ENCODE peak calls at places on chromosomes 12 and 14, in seven cellular contexts. T, K, O, F, W, A and Y are unnamed samples.

GRCh38 chr14:101167428-101167827 is 263.9 kb upstream of the RTL1 start:
- DNase-seq in T (no peak), K (no peak), O (no peak), F (no peak), W (no peak), A (no peak), Y (no peak)

GRCh38 chr12:116125981-116126566 is 151.4 kb downstream of the MED13L start:
- DNase-seq in T (no peak), K (no peak), O (no peak), F (no peak), W (no peak), A (no peak), Y (no peak)

GRCh38 chr12:12533238-12533829 is 29.3 kb downstream of the DUSP16 start:
- DNase-seq in T (no peak), K (peak), O (peak), F (no peak), W (peak), A (peak), Y (no peak)

GRCh38 chr12:46948936-46949555 is 123.2 kb upstream of the SLC38A4 start:
- DNase-seq in T (no peak), K (no peak), O (no peak), F (no peak), W (no peak), A (no peak), Y (no peak)

GRCh38 chr14:54177861-54178591 is 218.8 kb upstream of the CDKN3 start:
- DNase-seq in T (no peak), K (no peak), O (no peak), F (no peak), W (no peak), A (no peak), Y (no peak)

GRCh38 chr12:6688543-6688999 is 604 bp downstream of the ZNF384 start:
- DNase-seq in T (peak), K (no peak), O (no peak), F (peak), W (peak), A (peak), Y (peak)

GRCh38 chr14:69848903-69849391 is 30.3 kb upstream of the SMOC1 start:
- DNase-seq in T (no peak), K (no peak), O (peak), F (no peak), W (no peak), A (no peak), Y (no peak)

GRCh38 chr14:68548194-68549056 is 244.4 kb downstream of the ZFP36L1 start:
- DNase-seq in T (peak), K (peak), O (no peak), F (no peak), W (peak), A (peak), Y (no peak)

GRCh38 chr12:112891093-112892024 is 15.4 kb upstream of the OAS1 start:
- DNase-seq in T (no peak), K (no peak), O (no peak), F (no peak), W (no peak), A (no peak), Y (no peak)

GRCh38 chr12:5206401-5207175 is 162.9 kb downstream of the KCNA5 start:
- DNase-seq in T (no peak), K (no peak), O (no peak), F (no peak), W (no peak), A (no peak), Y (no peak)

GRCh38 chr14:70595443-70596185 is 4.8 kb downstream of the MED6 start:
- DNase-seq in T (no peak), K (peak), O (no peak), F (no peak), W (no peak), A (peak), Y (peak)

GRCh38 chr12:104809706-104810385 is 148.2 kb downstream of the SLC41A2 start:
- DNase-seq in T (no peak), K (no peak), O (no peak), F (no peak), W (no peak), A (no peak), Y (no peak)

GRCh38 chr14:88597601-88598000 is 34.8 kb downstream of the ZC3H14 start:
- DNase-seq in T (no peak), K (no peak), O (no peak), F (no peak), W (no peak), A (no peak), Y (no peak)

GRCh38 chr12:119864591-119864990 is 12.5 kb downstream of the CIT start:
- DNase-seq in T (no peak), K (no peak), O (no peak), F (no peak), W (no peak), A (no peak), Y (no peak)

GRCh38 chr12:113725557-113725876 is 240.6 kb downstream of the RBM19 start:
- DNase-seq in T (no peak), K (no peak), O (no peak), F (no peak), W (no peak), A (no peak), Y (no peak)

GRCh38 chr12:20778969-20779368 is 31.5 kb upstream of the SLCO1B3 start:
- DNase-seq in T (no peak), K (no peak), O (no peak), F (no peak), W (no peak), A (no peak), Y (no peak)

GRCh38 chr12:25286837-25287236 is 36.1 kb upstream of the KRAS start:
- DNase-seq in T (no peak), K (no peak), O (no peak), F (no peak), W (no peak), A (no peak), Y (no peak)

GRCh38 chr12:90065301-90065801 is 356.7 kb upstream of the ATP2B1 start:
- DNase-seq in T (no peak), K (no peak), O (no peak), F (no peak), W (no peak), A (no peak), Y (no peak)

GRCh38 chr12:41932470-41932991 is 212.1 kb downstream of the GXYLT1 start:
- DNase-seq in T (peak), K (peak), O (no peak), F (no peak), W (peak), A (peak), Y (peak)

GRCh38 chr12:21940972-21941521 is at the start of gene ABCC9:
- DNase-seq in T (peak), K (peak), O (no peak), F (no peak), W (peak), A (peak), Y (no peak)

GRCh38 chr12:126156806-126157574 is 1091.8 kb downstream of the AACS start:
- DNase-seq in T (no peak), K (no peak), O (no peak), F (no peak), W (no peak), A (peak), Y (no peak)

GRCh38 chr12:6554168-6554989 is 1.5 kb downstream of the IFFO1 start:
- DNase-seq in T (peak), K (peak), O (peak), F (no peak), W (peak), A (peak), Y (peak)

GRCh38 chr12:82470906-82471512 is 112.7 kb downstream of the METTL25 start:
- DNase-seq in T (no peak), K (no peak), O (no peak), F (no peak), W (no peak), A (no peak), Y (no peak)

GRCh38 chr14:105258846-105259245 is 10.5 kb downstream of the BTBD6 start:
- DNase-seq in T (no peak), K (no peak), O (no peak), F (no peak), W (peak), A (peak), Y (no peak)

GRCh38 chr14:94787655-94788054 is 17.7 kb upstream of the GSC start:
- DNase-seq in T (no peak), K (no peak), O (no peak), F (no peak), W (no peak), A (no peak), Y (no peak)

GRCh38 chr12:103800252-103800771 is 40.7 kb downstream of the NT5DC3 start:
- DNase-seq in T (peak), K (peak), O (peak), F (no peak), W (peak), A (peak), Y (peak)

GRCh38 chr12:22539055-22539454 is 5.3 kb downstream of the C2CD5 start:
- DNase-seq in T (no peak), K (no peak), O (no peak), F (no peak), W (no peak), A (no peak), Y (no peak)

GRCh38 chr14:104399432-104400155 is 180.0 kb upstream of the C14orf180 start:
- DNase-seq in T (no peak), K (no peak), O (no peak), F (no peak), W (no peak), A (no peak), Y (no peak)

GRCh38 chr12:67220065-67220464 is 49.1 kb upstream of the CAND1 start:
- DNase-seq in T (no peak), K (no peak), O (peak), F (no peak), W (peak), A (peak), Y (no peak)

GRCh38 chr14:67722293-67722692 is 20.6 kb downstream of the RDH12 start:
- DNase-seq in T (peak), K (peak), O (no peak), F (no peak), W (peak), A (peak), Y (no peak)

GRCh38 chr14:70045715-70046535 is 142.8 kb downstream of the SLC8A3 start:
- DNase-seq in T (no peak), K (no peak), O (peak), F (no peak), W (peak), A (peak), Y (peak)

GRCh38 chr12:123032736-123033391 is 52.4 kb downstream of the ARL6IP4 start:
- DNase-seq in T (no peak), K (no peak), O (no peak), F (no peak), W (no peak), A (no peak), Y (peak)

GRCh38 chr14:89280612-89281011 is 136.4 kb downstream of the FOXN3 start:
- DNase-seq in T (no peak), K (no peak), O (no peak), F (no peak), W (no peak), A (no peak), Y (no peak)

GRCh38 chr12:53624956-53625355 is 1.2 kb downstream of the ATF7 start:
- DNase-seq in T (no peak), K (no peak), O (no peak), F (no peak), W (no peak), A (no peak), Y (no peak)

GRCh38 chr14:103762547-103762946 is 46.9 kb downstream of the ZFYVE21 start:
- DNase-seq in T (no peak), K (no peak), O (no peak), F (no peak), W (no peak), A (no peak), Y (no peak)

GRCh38 chr12:31874961-31875608 is 84.1 kb upstream of the RESF1 start:
- DNase-seq in T (peak), K (peak), O (no peak), F (no peak), W (peak), A (peak), Y (no peak)

GRCh38 chr14:96617635-96618034 is 115.5 kb downstream of the PAPOLA start:
- DNase-seq in T (no peak), K (no peak), O (no peak), F (no peak), W (no peak), A (no peak), Y (no peak)

GRCh38 chr12:57498143-57498524 is 10.3 kb downstream of the MARS1 start:
- DNase-seq in T (no peak), K (no peak), O (no peak), F (no peak), W (no peak), A (no peak), Y (no peak)

GRCh38 chr14:77004711-77005460 is 23.6 kb downstream of the IRF2BPL start:
- DNase-seq in T (no peak), K (no peak), O (no peak), F (no peak), W (no peak), A (no peak), Y (no peak)

GRCh38 chr12:45721374-45721773 is 8.1 kb upstream of the ARID2 start:
- DNase-seq in T (no peak), K (no peak), O (no peak), F (no peak), W (no peak), A (no peak), Y (no peak)

DNA sequence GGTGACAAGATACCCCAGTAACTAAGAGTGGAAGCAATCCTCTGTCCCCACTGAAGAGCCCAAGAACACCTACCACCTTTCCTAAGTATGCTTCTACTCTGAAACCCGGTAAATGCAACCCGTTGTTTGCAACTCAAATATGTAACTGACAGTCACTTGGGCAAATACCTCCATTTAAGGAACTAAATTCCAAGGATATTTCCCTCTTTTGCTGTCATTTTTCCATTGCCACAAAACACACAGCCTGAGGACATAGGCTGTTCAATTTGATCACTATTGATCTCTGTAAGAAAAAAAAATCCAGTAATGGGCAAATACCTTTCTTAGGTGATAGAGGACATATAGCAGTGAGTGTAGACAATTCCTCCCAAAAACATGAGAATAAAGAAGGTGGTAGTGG is 6.6 kb upstream of the PHLDA1 start:
- DNase-seq in T (no peak), K (no peak), O (no peak), F (no peak), W (no peak), A (no peak), Y (no peak)
- TF ChIP-seq POLR2A in T (no peak), K (no peak), O (no peak), F (no peak), W (no peak), A (no peak), Y (no peak)

GRCh38 chr14:74765721-74766120 is 2.6 kb downstream of the YLPM1 start:
- DNase-seq in T (no peak), K (no peak), O (no peak), F (no peak), W (no peak), A (no peak), Y (peak)

GRCh38 chr14:74763803-74764531 is 851 bp downstream of the YLPM1 start:
- DNase-seq in T (peak), K (no peak), O (no peak), F (no peak), W (peak), A (peak), Y (peak)

GRCh38 chr14:74762917-74763802 is at the start of gene YLPM1:
- DNase-seq in T (peak), K (peak), O (peak), F (peak), W (peak), A (peak), Y (peak)
- TF ChIP-seq POLR2A in T (peak), K (peak), O (peak), F (peak), W (peak), A (peak), Y (peak)

DNA sequence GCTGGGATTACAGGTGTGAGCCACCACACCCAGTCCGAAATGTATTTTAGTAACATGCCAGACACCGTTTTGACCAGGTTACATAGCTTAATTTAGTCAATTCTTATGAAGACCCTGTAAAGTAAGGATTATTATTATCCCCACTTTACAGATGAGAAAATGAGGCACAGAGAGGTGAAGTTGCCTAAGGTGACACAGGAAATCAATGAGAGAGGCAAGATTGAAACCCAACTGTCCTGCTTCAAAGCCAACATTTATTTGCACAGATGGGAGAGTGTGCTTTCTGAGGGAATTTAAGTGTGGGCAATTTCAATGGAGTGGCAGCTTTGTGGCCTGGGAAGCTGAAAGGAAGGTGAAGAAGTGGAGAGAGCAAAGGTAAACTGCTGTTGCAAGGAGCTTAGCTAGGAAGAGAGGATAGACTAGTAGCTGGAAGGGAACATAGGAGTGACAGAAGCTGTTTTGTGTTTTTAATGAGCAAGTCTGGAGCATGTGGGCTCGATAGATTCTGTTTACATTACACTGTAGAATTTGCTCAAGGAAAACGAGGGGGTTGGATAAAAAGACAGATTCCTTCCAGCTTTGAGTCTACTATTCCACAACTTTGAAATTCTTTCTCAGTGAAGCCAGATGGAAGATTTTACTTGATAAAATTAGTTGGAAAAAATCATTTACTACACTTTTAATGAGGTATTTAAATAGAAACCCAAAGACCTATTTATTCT is 19.2 kb upstream of the EPS8 start:
- DNase-seq in T (no peak), K (no peak), O (no peak), F (no peak), W (no peak), A (no peak), Y (no peak)
- TF ChIP-seq POLR2A in T (no peak), K (no peak), O (no peak), F (no peak), W (no peak), A (no peak), Y (no peak)

GRCh38 chr14:23551266-23552028 is at the start of gene ZFHX2:
- DNase-seq in T (peak), K (peak), O (peak), F (no peak), W (peak), A (peak), Y (peak)
- TF ChIP-seq POLR2A in T (no peak), K (peak), O (peak), F (peak), W (no peak), A (peak), Y (peak)

GRCh38 chr14:20454645-20455354 is at the start of the genes APEX1 and OSGEP:
- DNase-seq in T (peak), K (peak), O (peak), F (peak), W (peak), A (peak), Y (peak)
- TF ChIP-seq POLR2A in T (peak), K (peak), O (peak), F (peak), W (peak), A (peak), Y (peak)

GRCh38 chr14:99683619-99684355 is at the start of gene CYP46A1:
- DNase-seq in T (peak), K (peak), O (peak), F (peak), W (peak), A (peak), Y (peak)
- TF ChIP-seq POLR2A in T (no peak), K (peak), O (peak), F (peak), W (no peak), A (peak), Y (peak)

GRCh38 chr12:15910864-15911696 is at the start of gene DERA:
- DNase-seq in T (peak), K (peak), O (peak), F (no peak), W (peak), A (peak), Y (peak)
- TF ChIP-seq POLR2A in T (peak), K (peak), O (peak), F (peak), W (peak), A (peak), Y (peak)

DNA sequence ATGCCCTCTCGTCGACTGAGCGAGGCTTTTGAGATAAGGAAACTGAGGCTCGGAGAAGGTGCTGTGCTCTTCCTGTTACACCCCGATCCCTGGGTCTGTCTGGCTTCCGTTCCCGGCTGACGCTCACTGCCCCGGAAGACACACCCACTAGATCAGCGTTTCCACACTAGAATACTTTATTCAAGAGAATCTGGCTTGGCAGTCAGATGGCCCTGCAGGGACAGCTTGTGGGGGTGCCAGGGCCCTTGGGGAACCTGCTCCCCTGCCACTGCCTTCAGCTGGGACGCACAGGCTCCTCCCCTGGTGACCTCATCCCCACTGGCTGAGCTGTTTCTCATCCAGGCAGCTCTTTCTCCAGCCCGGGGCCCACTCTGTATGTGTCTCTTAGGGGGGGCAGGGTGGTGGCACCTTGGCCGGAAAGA is 13.7 kb downstream of the PGF start:
- DNase-seq in T (no peak), K (peak), O (no peak), F (no peak), W (peak), A (no peak), Y (peak)
- TF ChIP-seq POLR2A in T (no peak), K (no peak), O (no peak), F (peak), W (peak), A (no peak), Y (peak)

DNA sequence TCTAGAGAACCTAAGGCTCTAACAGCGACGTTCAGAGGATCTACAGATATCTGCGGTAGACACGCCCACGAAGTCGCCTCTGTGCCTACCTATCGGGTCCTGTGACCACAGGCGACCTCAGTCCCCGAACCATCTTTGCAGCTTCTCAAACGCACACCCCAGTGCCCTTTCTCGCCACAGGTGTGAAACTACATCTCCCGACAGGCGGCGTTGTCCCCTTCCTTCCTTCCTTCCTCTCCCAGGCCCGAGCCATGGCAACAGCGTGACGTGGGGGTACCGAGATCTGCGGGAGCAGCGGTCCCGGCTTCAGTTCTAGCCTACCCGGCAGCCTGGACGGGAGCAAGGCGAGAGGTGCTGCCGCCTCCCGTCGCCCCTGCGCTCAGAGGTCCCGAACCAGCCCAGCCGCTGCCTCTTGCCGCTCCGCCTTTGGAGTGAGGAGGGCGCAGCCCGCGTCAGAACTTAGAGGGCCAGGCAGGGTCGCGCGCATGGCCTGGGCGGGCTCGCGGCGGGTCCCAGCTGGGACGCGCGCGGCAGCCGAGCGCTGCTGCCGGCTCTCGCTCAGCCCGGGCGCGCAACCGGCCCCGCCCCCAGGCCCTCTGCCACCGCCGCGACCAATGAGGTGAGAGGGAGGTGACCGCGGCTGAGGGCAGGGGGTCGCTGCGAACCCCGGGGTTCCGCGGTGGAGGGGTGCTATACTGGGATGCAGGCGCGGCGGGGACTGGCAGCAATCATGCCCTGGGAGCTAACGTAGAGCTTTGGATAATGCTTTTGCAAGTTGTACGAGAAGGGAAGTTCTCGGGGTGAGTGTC is at the start of gene COQ10A:
- DNase-seq in T (peak), K (peak), O (peak), F (peak), W (peak), A (peak), Y (peak)
- TF ChIP-seq POLR2A in T (peak), K (peak), O (peak), F (peak), W (peak), A (peak), Y (peak)